ENCODE peak calls at places on chromosomes 1 and 21, in seven cellular contexts. One of them, this sample, is unnamed.

GRCh38 chr1:179385510-179385909 is 19.7 kb downstream of the AXDND1 start:
- DNase-seq in endothelial cell: no peak
- DNase-seq in NCI-H1105: no peak
- DNase-seq in nucleus accumbens: no peak
- DNase-seq in GM12891: no peak
- DNase-seq in foreskin fibroblast: no peak
- DNase-seq in GM03348: no peak
- DNase-seq in this sample: no peak

GRCh38 chr1:62337785-62338631 is 18.8 kb upstream of the KANK4 start:
- DNase-seq in foreskin fibroblast: peak
- DNase-seq in GM03348: peak
- DNase-seq in nucleus accumbens: no peak
- DNase-seq in NCI-H1105: no peak
- DNase-seq in GM12891: no peak
- DNase-seq in endothelial cell: no peak
- DNase-seq in this sample: peak

GRCh38 chr21:42056996-42057689 is 14.0 kb upstream of the UMODL1 start:
- DNase-seq in nucleus accumbens: no peak
- DNase-seq in GM03348: peak
- DNase-seq in endothelial cell: no peak
- DNase-seq in GM12891: no peak
- DNase-seq in NCI-H1105: peak
- DNase-seq in foreskin fibroblast: peak
- DNase-seq in this sample: peak

GRCh38 chr1:27007909-27008582 is 4.6 kb downstream of the TENT5B start:
- DNase-seq in GM03348: no peak
- DNase-seq in nucleus accumbens: no peak
- DNase-seq in GM12891: no peak
- DNase-seq in foreskin fibroblast: peak
- DNase-seq in endothelial cell: no peak
- DNase-seq in NCI-H1105: no peak
- DNase-seq in this sample: peak

GRCh38 chr1:26156285-26157038 is 2.4 kb upstream of the FAM110D start:
- DNase-seq in foreskin fibroblast: no peak
- DNase-seq in GM12891: no peak
- DNase-seq in endothelial cell: peak
- DNase-seq in NCI-H1105: no peak
- DNase-seq in nucleus accumbens: no peak
- DNase-seq in GM03348: no peak
- DNase-seq in this sample: no peak

GRCh38 chr1:151989131-151989868 is 4.4 kb downstream of the S100A10 start:
- DNase-seq in NCI-H1105: no peak
- DNase-seq in GM12891: no peak
- DNase-seq in foreskin fibroblast: peak
- DNase-seq in endothelial cell: no peak
- DNase-seq in nucleus accumbens: no peak
- DNase-seq in GM03348: peak
- DNase-seq in this sample: peak

GRCh38 chr1:116820362-116820761 is 66.1 kb downstream of the CD2 start:
- DNase-seq in GM12891: no peak
- DNase-seq in nucleus accumbens: no peak
- DNase-seq in foreskin fibroblast: peak
- DNase-seq in NCI-H1105: peak
- DNase-seq in endothelial cell: no peak
- DNase-seq in GM03348: peak
- DNase-seq in this sample: peak

GRCh38 chr1:160374701-160375443 is 8.0 kb downstream of the NHLH1 start:
- DNase-seq in foreskin fibroblast: no peak
- DNase-seq in GM03348: no peak
- DNase-seq in NCI-H1105: no peak
- DNase-seq in GM12891: no peak
- DNase-seq in endothelial cell: no peak
- DNase-seq in nucleus accumbens: no peak
- DNase-seq in this sample: no peak

GRCh38 chr1:109104364-109105151 is 9.4 kb upstream of the ELAPOR1 start:
- DNase-seq in NCI-H1105: no peak
- DNase-seq in GM12891: no peak
- DNase-seq in nucleus accumbens: no peak
- DNase-seq in endothelial cell: no peak
- DNase-seq in GM03348: no peak
- DNase-seq in foreskin fibroblast: peak
- DNase-seq in this sample: no peak

GRCh38 chr1:119372493-119373086 is 4.0 kb downstream of the HAO2 start:
- DNase-seq in endothelial cell: peak
- DNase-seq in GM03348: peak
- DNase-seq in nucleus accumbens: no peak
- DNase-seq in GM12891: peak
- DNase-seq in NCI-H1105: peak
- DNase-seq in foreskin fibroblast: peak
- DNase-seq in this sample: no peak

GRCh38 chr1:221824025-221824424 is 82.1 kb upstream of the DUSP10 start:
- DNase-seq in endothelial cell: no peak
- DNase-seq in GM03348: peak
- DNase-seq in GM12891: no peak
- DNase-seq in nucleus accumbens: no peak
- DNase-seq in foreskin fibroblast: peak
- DNase-seq in NCI-H1105: no peak
- DNase-seq in this sample: no peak

GRCh38 chr1:65069186-65069585 is 78.8 kb upstream of the AK4 start:
- DNase-seq in nucleus accumbens: no peak
- DNase-seq in GM12891: no peak
- DNase-seq in foreskin fibroblast: no peak
- DNase-seq in GM03348: no peak
- DNase-seq in endothelial cell: no peak
- DNase-seq in NCI-H1105: no peak
- DNase-seq in this sample: no peak

GRCh38 chr1:68979891-68980290 is 483.0 kb upstream of the DEPDC1 start:
- DNase-seq in NCI-H1105: no peak
- DNase-seq in GM03348: no peak
- DNase-seq in nucleus accumbens: no peak
- DNase-seq in endothelial cell: no peak
- DNase-seq in foreskin fibroblast: no peak
- DNase-seq in GM12891: no peak
- DNase-seq in this sample: no peak

GRCh38 chr1:93670141-93670540 is 11.5 kb downstream of the BCAR3 start:
- DNase-seq in NCI-H1105: no peak
- DNase-seq in nucleus accumbens: no peak
- DNase-seq in GM12891: no peak
- DNase-seq in foreskin fibroblast: peak
- DNase-seq in GM03348: peak
- DNase-seq in endothelial cell: no peak
- DNase-seq in this sample: no peak

GRCh38 chr1:117014209-117014608 is 12.6 kb downstream of the CD101 start:
- DNase-seq in GM03348: no peak
- DNase-seq in nucleus accumbens: no peak
- DNase-seq in endothelial cell: no peak
- DNase-seq in GM12891: no peak
- DNase-seq in NCI-H1105: no peak
- DNase-seq in foreskin fibroblast: peak
- DNase-seq in this sample: no peak

GRCh38 chr1:159428536-159428935 is 3.5 kb upstream of the OR10J4 start:
- DNase-seq in GM03348: no peak
- DNase-seq in GM12891: no peak
- DNase-seq in NCI-H1105: no peak
- DNase-seq in nucleus accumbens: no peak
- DNase-seq in foreskin fibroblast: no peak
- DNase-seq in endothelial cell: no peak
- DNase-seq in this sample: no peak

This sample was measured in kidney.